ENCODE peak calls at places on chromosome 4, in seven cellular contexts. Q is T47D, U is AML-193, F is endothelial cell, X is HTR-8/SVneo, G is NCI-H1092, M is GM04504. Z is an unnamed sample.

GRCh38 chr4:60944070-60944469 is 256.1 kb upstream of the ADGRL3 start:
- DNase-seq in Q (peak; percentile 16), U (no peak), F (no peak), X (no peak), G (no peak), M (no peak), Z (no peak)

GRCh38 chr4:8675383-8675782 is 82.8 kb downstream of the CPZ start:
- DNase-seq in Q (peak; percentile 65), U (no peak), F (peak; percentile 77), X (peak; percentile 24), G (no peak), M (no peak), Z (no peak)

GRCh38 chr4:76504613-76505465 is 69.8 kb downstream of the SHROOM3 start:
- DNase-seq in Q (peak; percentile 62), U (peak; percentile 33), F (peak; percentile 23), X (peak; percentile 40), G (peak; percentile 32), M (peak; percentile 23), Z (peak; percentile 59)

GRCh38 chr4:110514889-110515479 is 39.0 kb downstream of the ENPEP start:
- DNase-seq in Q (peak; percentile 42), U (peak; percentile 60), F (no peak), X (peak; percentile 5), G (no peak), M (no peak), Z (no peak)

GRCh38 chr4:77044458-77045124 is 31.2 kb downstream of the CCNI start:
- DNase-seq in Q (peak; percentile 33), U (peak; percentile 55), F (no peak), X (no peak), G (no peak), M (peak; percentile 31), Z (peak; percentile 68)

GRCh38 chr4:123390846-123391456 is 5.6 kb upstream of the SPRY1 start:
- DNase-seq in Q (peak; percentile 36), U (peak; percentile 43), F (no peak), X (no peak), G (no peak), M (no peak), Z (no peak)

GRCh38 chr4:5192271-5192670 is 141.0 kb downstream of the STK32B start:
- DNase-seq in Q (no peak), U (no peak), F (no peak), X (no peak), G (no peak), M (no peak), Z (no peak)

GRCh38 chr4:153934689-153935017 is 145.8 kb upstream of the SFRP2 start:
- DNase-seq in Q (no peak), U (no peak), F (no peak), X (no peak), G (no peak), M (no peak), Z (no peak)

GRCh38 chr4:133982533-133983224 is 218.9 kb downstream of the PABPC4L start:
- DNase-seq in Q (no peak), U (no peak), F (no peak), X (no peak), G (no peak), M (peak; percentile 44), Z (peak; percentile 11)

GRCh38 chr4:184318852-184319251 is 101.2 kb upstream of the ENPP6 start:
- DNase-seq in Q (no peak), U (no peak), F (no peak), X (no peak), G (no peak), M (no peak), Z (no peak)

GRCh38 chr4:147927377-147928137 is 195.7 kb downstream of the ARHGAP10 start:
- DNase-seq in Q (no peak), U (no peak), F (no peak), X (no peak), G (no peak), M (no peak), Z (peak; percentile 9)

GRCh38 chr4:67520141-67520540 is 25.2 kb downstream of the CENPC start:
- DNase-seq in Q (no peak), U (no peak), F (no peak), X (no peak), G (no peak), M (no peak), Z (no peak)

GRCh38 chr4:126753592-126753991 is 879.2 kb upstream of the INTU start:
- DNase-seq in Q (no peak), U (no peak), F (no peak), X (no peak), G (no peak), M (no peak), Z (no peak)

GRCh38 chr4:34220601-34221000 is 2023.7 kb downstream of the ARAP2 start:
- DNase-seq in Q (no peak), U (no peak), F (no peak), X (no peak), G (no peak), M (no peak), Z (no peak)

GRCh38 chr4:61630548-61630947 is 430.4 kb downstream of the ADGRL3 start:
- DNase-seq in Q (no peak), U (no peak), F (no peak), X (no peak), G (no peak), M (no peak), Z (no peak)

GRCh38 chr4:112196446-112196845 is 35.1 kb upstream of the AP1AR start:
- DNase-seq in Q (no peak), U (no peak), F (no peak), X (no peak), G (no peak), M (no peak), Z (no peak)